ENCODE peak calls at places on chromosomes 11 and 22, in seven cellular contexts. One of them, this sample, is unnamed.
A peak's percentile ranks its signal among the peaks of the same experiment; 100 is the strongest.

GRCh38 chr11:118406599-118407166 is 5.3 kb downstream of the ATP5MG start:
- DNase-seq in Peyer's patch: no peak
- DNase-seq in CD8-positive, alpha-beta memory T cell: no peak
- DNase-seq in MM.1S: no peak
- DNase-seq in psoas muscle: no peak
- DNase-seq in small intestine: no peak
- DNase-seq in A549: no peak
- DNase-seq in this sample: peak; percentile 23

GRCh38 chr22:43247546-43248260 is 60.8 kb upstream of the TTLL12 start:
- DNase-seq in Peyer's patch: no peak
- DNase-seq in MM.1S: no peak
- DNase-seq in A549: no peak
- DNase-seq in CD8-positive, alpha-beta memory T cell: no peak
- DNase-seq in psoas muscle: no peak
- DNase-seq in small intestine: no peak
- DNase-seq in this sample: no peak

GRCh38 chr11:17547051-17547577 is at the start of gene OTOG:
- DNase-seq in A549: no peak
- DNase-seq in MM.1S: no peak
- DNase-seq in psoas muscle: no peak
- DNase-seq in small intestine: no peak
- DNase-seq in Peyer's patch: no peak
- DNase-seq in CD8-positive, alpha-beta memory T cell: no peak
- DNase-seq in this sample: peak; percentile 82

GRCh38 chr22:23163665-23164064 is 16.6 kb upstream of the BCR start:
- DNase-seq in A549: no peak
- DNase-seq in psoas muscle: peak; percentile 37
- DNase-seq in CD8-positive, alpha-beta memory T cell: no peak
- DNase-seq in Peyer's patch: no peak
- DNase-seq in MM.1S: no peak
- DNase-seq in small intestine: no peak
- DNase-seq in this sample: no peak

GRCh38 chr11:27194976-27195375 is 154.4 kb downstream of the BBOX1 start:
- DNase-seq in small intestine: no peak
- DNase-seq in Peyer's patch: no peak
- DNase-seq in psoas muscle: no peak
- DNase-seq in CD8-positive, alpha-beta memory T cell: no peak
- DNase-seq in MM.1S: no peak
- DNase-seq in A549: no peak
- DNase-seq in this sample: no peak

GRCh38 chr11:58059011-58059358 is 28.2 kb downstream of the OR6Q1 start:
- DNase-seq in small intestine: no peak
- DNase-seq in MM.1S: no peak
- DNase-seq in CD8-positive, alpha-beta memory T cell: no peak
- DNase-seq in A549: no peak
- DNase-seq in Peyer's patch: no peak
- DNase-seq in psoas muscle: no peak
- DNase-seq in this sample: no peak

GRCh38 chr11:5596611-5597201 is at the start of gene TRIM6:
- DNase-seq in small intestine: peak; percentile 61
- DNase-seq in Peyer's patch: peak; percentile 74
- DNase-seq in CD8-positive, alpha-beta memory T cell: no peak
- DNase-seq in MM.1S: no peak
- DNase-seq in psoas muscle: peak; percentile 55
- DNase-seq in A549: peak; percentile 84
- DNase-seq in this sample: no peak

GRCh38 chr11:72410956-72411355 is 23.4 kb downstream of the CLPB start:
- DNase-seq in A549: no peak
- DNase-seq in psoas muscle: no peak
- DNase-seq in Peyer's patch: no peak
- DNase-seq in MM.1S: no peak
- DNase-seq in CD8-positive, alpha-beta memory T cell: no peak
- DNase-seq in small intestine: no peak
- DNase-seq in this sample: no peak

GRCh38 chr22:33568934-33569496 is 351.3 kb downstream of the LARGE1 start:
- DNase-seq in MM.1S: peak; percentile 41
- DNase-seq in Peyer's patch: no peak
- DNase-seq in psoas muscle: no peak
- DNase-seq in CD8-positive, alpha-beta memory T cell: no peak
- DNase-seq in A549: no peak
- DNase-seq in small intestine: no peak
- DNase-seq in this sample: no peak

GRCh38 chr22:47080100-47080499 is 317.6 kb downstream of the TBC1D22A start:
- DNase-seq in psoas muscle: no peak
- DNase-seq in A549: no peak
- DNase-seq in small intestine: no peak
- DNase-seq in MM.1S: no peak
- DNase-seq in CD8-positive, alpha-beta memory T cell: no peak
- DNase-seq in Peyer's patch: no peak
- DNase-seq in this sample: no peak

GRCh38 chr11:32302826-32303225 is 132.5 kb downstream of the WT1 start:
- DNase-seq in MM.1S: no peak
- DNase-seq in CD8-positive, alpha-beta memory T cell: no peak
- DNase-seq in psoas muscle: no peak
- DNase-seq in A549: no peak
- DNase-seq in Peyer's patch: no peak
- DNase-seq in small intestine: no peak
- DNase-seq in this sample: no peak

GRCh38 chr11:2128102-2128511 is 11.1 kb downstream of the IGF2 start:
- DNase-seq in MM.1S: no peak
- DNase-seq in psoas muscle: no peak
- DNase-seq in Peyer's patch: no peak
- DNase-seq in small intestine: no peak
- DNase-seq in CD8-positive, alpha-beta memory T cell: no peak
- DNase-seq in A549: no peak
- DNase-seq in this sample: no peak

GRCh38 chr11:44036811-44037657 is 10.7 kb upstream of the ACCSL start:
- DNase-seq in A549: peak; percentile 72
- DNase-seq in small intestine: peak; percentile 59
- DNase-seq in Peyer's patch: peak; percentile 56
- DNase-seq in CD8-positive, alpha-beta memory T cell: no peak
- DNase-seq in MM.1S: peak; percentile 82
- DNase-seq in psoas muscle: peak; percentile 77
- DNase-seq in this sample: peak; percentile 94

GRCh38 chr22:42116848-42117424 is 13.7 kb downstream of the CYP2D6 start:
- DNase-seq in psoas muscle: peak; percentile 32
- DNase-seq in CD8-positive, alpha-beta memory T cell: no peak
- DNase-seq in MM.1S: no peak
- DNase-seq in Peyer's patch: no peak
- DNase-seq in small intestine: peak; percentile 25
- DNase-seq in A549: no peak
- DNase-seq in this sample: peak; percentile 41

GRCh38 chr11:9039194-9039593 is 35.4 kb upstream of the NRIP3 start:
- DNase-seq in A549: peak; percentile 17
- DNase-seq in MM.1S: no peak
- DNase-seq in small intestine: no peak
- DNase-seq in CD8-positive, alpha-beta memory T cell: no peak
- DNase-seq in psoas muscle: no peak
- DNase-seq in Peyer's patch: no peak
- DNase-seq in this sample: no peak

GRCh38 chr22:25451480-25452114 is 112.9 kb upstream of the GRK3 start:
- DNase-seq in psoas muscle: no peak
- DNase-seq in MM.1S: no peak
- DNase-seq in CD8-positive, alpha-beta memory T cell: no peak
- DNase-seq in small intestine: no peak
- DNase-seq in Peyer's patch: no peak
- DNase-seq in A549: no peak
- DNase-seq in this sample: no peak

GRCh38 chr11:124625504-124626168 is 3.0 kb downstream of the TBRG1 start:
- DNase-seq in CD8-positive, alpha-beta memory T cell: no peak
- DNase-seq in small intestine: no peak
- DNase-seq in MM.1S: no peak
- DNase-seq in psoas muscle: no peak
- DNase-seq in Peyer's patch: no peak
- DNase-seq in A549: no peak
- DNase-seq in this sample: no peak

GRCh38 chr11:70319694-70320093 is 49.2 kb downstream of the PPFIA1 start:
- DNase-seq in psoas muscle: no peak
- DNase-seq in CD8-positive, alpha-beta memory T cell: no peak
- DNase-seq in Peyer's patch: no peak
- DNase-seq in A549: no peak
- DNase-seq in MM.1S: no peak
- DNase-seq in small intestine: no peak
- DNase-seq in this sample: no peak

GRCh38 chr11:2694995-2695939 is 4.5 kb downstream of the KCNQ1OT1 start:
- DNase-seq in small intestine: no peak
- DNase-seq in Peyer's patch: peak; percentile 29
- DNase-seq in CD8-positive, alpha-beta memory T cell: no peak
- DNase-seq in A549: no peak
- DNase-seq in MM.1S: no peak
- DNase-seq in psoas muscle: no peak
- DNase-seq in this sample: no peak

GRCh38 chr11:81007046-81007445 is 1566.2 kb upstream of the TENM4 start:
- DNase-seq in CD8-positive, alpha-beta memory T cell: no peak
- DNase-seq in small intestine: peak; percentile 7
- DNase-seq in MM.1S: peak; percentile 26
- DNase-seq in Peyer's patch: no peak
- DNase-seq in psoas muscle: no peak
- DNase-seq in A549: no peak
- DNase-seq in this sample: peak; percentile 70

GRCh38 chr11:15268598-15268997 is 153.9 kb downstream of the INSC start:
- DNase-seq in Peyer's patch: no peak
- DNase-seq in A549: no peak
- DNase-seq in small intestine: no peak
- DNase-seq in MM.1S: no peak
- DNase-seq in CD8-positive, alpha-beta memory T cell: no peak
- DNase-seq in psoas muscle: no peak
- DNase-seq in this sample: no peak

GRCh38 chr11:80855975-80856524 is 1415.2 kb upstream of the TENM4 start:
- DNase-seq in CD8-positive, alpha-beta memory T cell: no peak
- DNase-seq in A549: no peak
- DNase-seq in MM.1S: no peak
- DNase-seq in Peyer's patch: no peak
- DNase-seq in small intestine: no peak
- DNase-seq in psoas muscle: no peak
- DNase-seq in this sample: no peak

GRCh38 chr11:10669258-10670033 is 24.1 kb downstream of the IRAG1 start:
- DNase-seq in psoas muscle: peak; percentile 38
- DNase-seq in CD8-positive, alpha-beta memory T cell: no peak
- DNase-seq in A549: peak; percentile 29
- DNase-seq in small intestine: peak; percentile 54
- DNase-seq in MM.1S: peak; percentile 33
- DNase-seq in Peyer's patch: no peak
- DNase-seq in this sample: peak; percentile 51

GRCh38 chr11:63889344-63889743 is 27.6 kb downstream of the RCOR2 start:
- DNase-seq in small intestine: peak; percentile 80
- DNase-seq in psoas muscle: no peak
- DNase-seq in A549: no peak
- DNase-seq in CD8-positive, alpha-beta memory T cell: no peak
- DNase-seq in MM.1S: no peak
- DNase-seq in Peyer's patch: peak; percentile 79
- DNase-seq in this sample: no peak
- H3K4me1 ChIP-seq in small intestine: peaks cover 4% of the 10 kb centered on the region
- H3K4me1 ChIP-seq in psoas muscle: peaks cover 11% of the 10 kb centered on the region
- H3K4me1 ChIP-seq in A549: peaks cover 22% of the 10 kb centered on the region
- H3K4me1 ChIP-seq in CD8-positive, alpha-beta memory T cell: peaks cover 64% of the 10 kb centered on the region
- H3K4me1 ChIP-seq in MM.1S: peaks cover 25% of the 10 kb centered on the region
- H3K4me1 ChIP-seq in Peyer's patch: peaks cover 49% of the 10 kb centered on the region
- H3K4me1 ChIP-seq in this sample: peaks cover 5% of the 10 kb centered on the region

GRCh38 chr11:14249121-14249963 is 109.6 kb downstream of the RRAS2 start:
- DNase-seq in psoas muscle: peak; percentile 56
- DNase-seq in Peyer's patch: peak; percentile 73
- DNase-seq in A549: peak; percentile 57
- DNase-seq in small intestine: peak; percentile 72
- DNase-seq in CD8-positive, alpha-beta memory T cell: peak; percentile 55
- DNase-seq in MM.1S: peak; percentile 57
- DNase-seq in this sample: peak; percentile 71
- H3K4me3 ChIP-seq in psoas muscle: no peak overlapping the region
- H3K4me3 ChIP-seq in Peyer's patch: no peak overlapping the region
- H3K4me3 ChIP-seq in A549: no peak overlapping the region
- H3K4me3 ChIP-seq in small intestine: no peak overlapping the region
- H3K4me3 ChIP-seq in CD8-positive, alpha-beta memory T cell: peak overlapping the region; percentile 13
- H3K4me3 ChIP-seq in MM.1S: no peak overlapping the region
- H3K4me3 ChIP-seq in this sample: no peak overlapping the region

GRCh38 chr11:19453893-19454292 is 213.1 kb upstream of the E2F8 start:
- DNase-seq in small intestine: no peak
- DNase-seq in A549: peak; percentile 13
- DNase-seq in CD8-positive, alpha-beta memory T cell: no peak
- DNase-seq in psoas muscle: peak; percentile 67
- DNase-seq in Peyer's patch: no peak
- DNase-seq in MM.1S: no peak
- DNase-seq in this sample: no peak
- H3K27ac ChIP-seq in small intestine: no peak overlapping the region
- H3K27ac ChIP-seq in A549: no peak overlapping the region
- H3K27ac ChIP-seq in CD8-positive, alpha-beta memory T cell: no peak overlapping the region
- H3K27ac ChIP-seq in psoas muscle: no peak overlapping the region
- H3K27ac ChIP-seq in Peyer's patch: no peak overlapping the region
- H3K27ac ChIP-seq in MM.1S: no peak overlapping the region
- H3K27ac ChIP-seq in this sample: no peak overlapping the region

GRCh38 chr11:13480198-13480597 is 15.6 kb downstream of the PTH start:
- DNase-seq in MM.1S: peak; percentile 59
- DNase-seq in psoas muscle: no peak
- DNase-seq in A549: peak; percentile 45
- DNase-seq in CD8-positive, alpha-beta memory T cell: no peak
- DNase-seq in small intestine: no peak
- DNase-seq in Peyer's patch: no peak
- DNase-seq in this sample: no peak

GRCh38 chr11:13479688-13480087 is 16.1 kb downstream of the PTH start:
- DNase-seq in small intestine: no peak
- DNase-seq in MM.1S: no peak
- DNase-seq in CD8-positive, alpha-beta memory T cell: no peak
- DNase-seq in Peyer's patch: no peak
- DNase-seq in A549: no peak
- DNase-seq in psoas muscle: no peak
- DNase-seq in this sample: no peak

GRCh38 chr11:13473013-13473722 is 10.1 kb upstream of the BTBD10 start:
- DNase-seq in Peyer's patch: no peak
- DNase-seq in MM.1S: no peak
- DNase-seq in A549: no peak
- DNase-seq in CD8-positive, alpha-beta memory T cell: no peak
- DNase-seq in small intestine: no peak
- DNase-seq in psoas muscle: no peak
- DNase-seq in this sample: no peak

DNA sequence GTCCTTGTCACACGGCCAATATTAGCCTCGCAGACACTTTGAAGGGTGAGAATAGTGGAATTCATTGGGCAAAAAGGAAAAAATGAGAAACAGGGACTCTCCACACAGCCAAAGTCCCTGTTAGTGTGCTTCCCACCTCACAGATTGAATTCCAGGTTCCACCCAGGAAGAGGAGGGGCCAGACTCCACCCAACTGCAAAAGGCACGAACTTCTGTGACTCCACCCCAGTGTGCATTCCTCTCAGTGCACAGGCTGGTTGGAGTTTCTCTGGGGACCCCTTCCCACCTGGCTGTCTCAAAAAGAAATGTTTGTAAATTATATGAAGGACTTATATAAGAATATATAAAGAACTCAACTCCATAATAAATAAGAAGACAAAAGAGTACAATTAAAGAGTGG is 12.1 kb upstream of the BTBD10 start:
- DNase-seq in CD8-positive, alpha-beta memory T cell: no peak
- DNase-seq in small intestine: no peak
- DNase-seq in Peyer's patch: no peak
- DNase-seq in psoas muscle: no peak
- DNase-seq in MM.1S: no peak
- DNase-seq in A549: no peak
- DNase-seq in this sample: no peak
- H3K4me1 ChIP-seq in CD8-positive, alpha-beta memory T cell: no peaks in the 10 kb centered on the region
- H3K4me1 ChIP-seq in small intestine: no peaks in the 10 kb centered on the region
- H3K4me1 ChIP-seq in Peyer's patch: no peaks in the 10 kb centered on the region
- H3K4me1 ChIP-seq in psoas muscle: no peaks in the 10 kb centered on the region
- H3K4me1 ChIP-seq in MM.1S: no peaks in the 10 kb centered on the region
- H3K4me1 ChIP-seq in A549: peaks cover 6% of the 10 kb centered on the region
- H3K4me1 ChIP-seq in this sample: no peaks in the 10 kb centered on the region